ENCODE peak calls at places on chromosomes 3 and 15, in four cellular contexts. L, C, S and V are unnamed samples.

GRCh38 chr15:98850991-98851776 is 156.4 kb downstream of the PGPEP1L start:
- DNase-seq in L (peak; percentile 43), C (peak; percentile 83), S (peak; percentile 64), V (peak; percentile 71)

GRCh38 chr3:46535746-46536145 is 30.4 kb downstream of the LRRC2 start:
- DNase-seq in L (no peak), C (no peak), S (no peak), V (no peak)

GRCh38 chr3:57110214-57110613 is 49.8 kb downstream of the SPATA12 start:
- DNase-seq in L (no peak), C (no peak), S (no peak), V (no peak)

GRCh38 chr3:128911911-128912310 is 32.5 kb downstream of the ACAD9 start:
- DNase-seq in L (no peak), C (no peak), S (no peak), V (no peak)

GRCh38 chr15:24269166-24269571 is 406.4 kb upstream of the NPAP1 start:
- DNase-seq in L (no peak), C (no peak), S (no peak), V (no peak)

GRCh38 chr3:17300441-17300840 is 415.7 kb downstream of the PLCL2 start:
- DNase-seq in L (no peak), C (no peak), S (no peak), V (no peak)

GRCh38 chr3:52205727-52206372 is 7.9 kb downstream of the ALAS1 start:
- DNase-seq in L (no peak), C (no peak), S (no peak), V (no peak)

GRCh38 chr3:70531063-70531657 is 218.7 kb upstream of the MDFIC2 start:
- DNase-seq in L (no peak), C (peak; percentile 16), S (no peak), V (no peak)